ENCODE peak calls at places on chromosomes 2 and 18, in six cellular contexts. H is upper lobe of left lung, R is HCT116, L is HepG2, K is GM12878, V is K562. X is an unnamed sample.

GRCh38 chr2:160301420-160301819 is 101.3 kb upstream of the ITGB6 start:
- ATAC-seq in K (no peak), L (no peak), H (no peak), R (no peak), V (no peak), X (no peak)

GRCh38 chr2:204913854-204914464 is 368.7 kb downstream of the PARD3B start:
- ATAC-seq in L (no peak), K (peak), R (no peak), H (no peak), V (peak), X (no peak)

GRCh38 chr2:113780472-113780871 is 24.0 kb upstream of the SLC35F5 start:
- ATAC-seq in R (no peak), L (no peak), H (no peak), K (no peak), V (no peak), X (no peak)

GRCh38 chr2:70425682-70426301 is 123.9 kb upstream of the FAM136A start:
- ATAC-seq in L (peak), V (no peak), R (no peak), H (peak), K (no peak), X (no peak)

GRCh38 chr2:174586896-174587295 is 10.7 kb downstream of the WIPF1 start:
- ATAC-seq in L (no peak), R (no peak), K (no peak), H (no peak), V (no peak), X (no peak)

GRCh38 chr2:239337877-239338484 is 62.8 kb downstream of the HDAC4 start:
- ATAC-seq in L (no peak), H (no peak), V (no peak), K (no peak), R (no peak), X (no peak)

GRCh38 chr2:158575051-158575635 is 118.4 kb downstream of the PKP4 start:
- ATAC-seq in K (no peak), H (no peak), V (no peak), R (no peak), L (no peak), X (no peak)

GRCh38 chr2:188889187-188889586 is 85.0 kb upstream of the COL3A1 start:
- ATAC-seq in H (no peak), V (no peak), R (no peak), L (no peak), K (no peak), X (no peak)

GRCh38 chr2:43005211-43005974 is 213.0 kb upstream of the HAAO start:
- ATAC-seq in K (no peak), R (no peak), H (no peak), L (peak), V (no peak), X (no peak)

GRCh38 chr2:220302756-220303155 is 675.3 kb downstream of the SLC4A3 start:
- ATAC-seq in V (no peak), R (no peak), L (no peak), K (no peak), H (no peak), X (no peak)

GRCh38 chr2:149731112-149731511 is 143.5 kb upstream of the MMADHC start:
- ATAC-seq in V (no peak), R (no peak), L (no peak), H (peak), K (no peak), X (no peak)

GRCh38 chr2:191249131-191249813 is 4.1 kb downstream of the MYO1B start:
- ATAC-seq in L (no peak), K (no peak), V (no peak), R (no peak), H (no peak), X (no peak)

GRCh38 chr18:49447810-49448745 is 12.4 kb downstream of the DYM start:
- ATAC-seq in V (peak), L (peak), H (peak), R (peak), K (peak), X (no peak)

GRCh38 chr18:75127143-75128021 is 81.6 kb downstream of the PTGR3 start:
- ATAC-seq in K (no peak), H (no peak), V (no peak), R (peak), L (peak), X (no peak)

GRCh38 chr2:8135051-8135675 is 546.7 kb upstream of the ID2 start:
- ATAC-seq in L (no peak), V (no peak), H (no peak), K (no peak), R (no peak), X (no peak)

GRCh38 chr2:74100254-74101216 is 47.2 kb downstream of the BOLA3 start:
- ATAC-seq in V (no peak), L (peak), R (no peak), K (no peak), H (peak), X (no peak)

GRCh38 chr2:168470188-168470879 is 14.3 kb downstream of the CERS6 start:
- ATAC-seq in R (no peak), V (peak), H (peak), K (peak), L (no peak), X (no peak)

GRCh38 chr2:201572822-201573493 is 70.3 kb downstream of the TMEM237 start:
- ATAC-seq in V (no peak), K (peak), R (no peak), H (no peak), L (no peak), X (no peak)

GRCh38 chr2:229868794-229869193 is 53.0 kb downstream of the TRIP12 start:
- ATAC-seq in L (no peak), V (no peak), K (no peak), R (no peak), H (no peak), X (no peak)

GRCh38 chr2:240622631-240623235 is 2.5 kb upstream of the GPR35 start:
- ATAC-seq in V (no peak), R (no peak), K (no peak), H (no peak), L (no peak), X (no peak)

GRCh38 chr18:58502628-58503027 is 126.3 kb downstream of the ALPK2 start:
- ATAC-seq in L (no peak), V (no peak), R (no peak), K (no peak), H (no peak), X (no peak)

GRCh38 chr2:60938301-60938700 is 56.9 kb downstream of the REL start:
- ATAC-seq in R (no peak), V (no peak), H (no peak), K (no peak), L (no peak), X (no peak)

GRCh38 chr2:156005531-156005930 is 327.0 kb downstream of the NR4A2 start:
- ATAC-seq in L (peak), V (no peak), K (no peak), R (peak), H (peak), X (no peak)

GRCh38 chr2:165725421-165725820 is 68.6 kb downstream of the GALNT3 start:
- ATAC-seq in K (no peak), L (no peak), V (no peak), R (no peak), H (no peak), X (no peak)

GRCh38 chr18:77137851-77138250 is 5.3 kb upstream of the MBP start:
- ATAC-seq in H (no peak), L (no peak), R (no peak), K (no peak), V (no peak), X (no peak)

GRCh38 chr18:75264195-75264594 is 53.6 kb downstream of the TSHZ1 start:
- ATAC-seq in V (no peak), H (no peak), R (no peak), K (no peak), L (no peak), X (no peak)

GRCh38 chr2:190080527-190081049 is 18.1 kb upstream of the MSTN start:
- ATAC-seq in K (no peak), R (no peak), H (no peak), L (no peak), V (no peak), X (no peak)

GRCh38 chr2:36356199-36356989 is 816 bp downstream of the CRIM1 start:
- ATAC-seq in H (peak), L (peak), R (peak), V (no peak), K (peak), X (peak)

GRCh38 chr2:143885461-143885860 is 634.5 kb downstream of the ZEB2 start:
- ATAC-seq in R (no peak), K (no peak), V (no peak), H (no peak), L (no peak), X (no peak)

GRCh38 chr18:41955688-41956087 is 654 bp downstream of the PIK3C3 start:
- ATAC-seq in H (no peak), K (peak), R (peak), V (peak), L (peak), X (no peak)

GRCh38 chr2:42297322-42297936 is 63.6 kb downstream of the COX7A2L start:
- ATAC-seq in H (no peak), R (no peak), V (no peak), L (peak), K (no peak), X (no peak)

GRCh38 chr18:25222648-25223047 is 129.3 kb downstream of the ZNF521 start:
- ATAC-seq in R (no peak), V (no peak), K (no peak), H (no peak), L (no peak), X (no peak)

GRCh38 chr2:100272848-100273329 is 49.4 kb downstream of the LONRF2 start:
- ATAC-seq in H (peak), L (no peak), V (no peak), R (no peak), K (no peak), X (peak)

GRCh38 chr2:12050381-12050780 is 303.9 kb downstream of the LPIN1 start:
- ATAC-seq in V (peak), R (no peak), K (no peak), L (peak), H (peak), X (no peak)

GRCh38 chr2:28437142-28437835 is 44.6 kb downstream of the FOSL2 start:
- ATAC-seq in L (peak), K (no peak), H (peak), V (no peak), R (no peak), X (no peak)

GRCh38 chr2:161321944-161322343 is 13.7 kb downstream of the PSMD14 start:
- ATAC-seq in L (no peak), R (no peak), K (no peak), V (no peak), H (no peak), X (no peak)

GRCh38 chr18:31970617-31971016 is 27.7 kb upstream of the TRAPPC8 start:
- ATAC-seq in L (no peak), K (no peak), H (no peak), R (no peak), V (no peak), X (no peak)

GRCh38 chr2:166961933-166962332 is 73.7 kb downstream of the XIRP2 start:
- ATAC-seq in H (no peak), K (no peak), L (no peak), R (no peak), V (no peak), X (no peak)

GRCh38 chr2:80335411-80335810 is 30.9 kb upstream of the LRRTM1 start:
- ATAC-seq in K (no peak), V (no peak), R (no peak), H (no peak), L (no peak), X (no peak)

GRCh38 chr2:71932780-71933466 is 214.7 kb downstream of the CYP26B1 start:
- ATAC-seq in H (no peak), K (no peak), R (no peak), V (no peak), L (no peak), X (no peak)
- TF ChIP-seq POLR2A in H (no peak), K (no peak), R (no peak), V (no peak), L (no peak), X (no peak)

GRCh38 chr18:12276736-12277554 is 22.8 kb downstream of the CIDEA start:
- ATAC-seq in K (no peak), H (no peak), R (no peak), L (no peak), V (no peak), X (no peak)
- TF ChIP-seq POLR2AphosphoS5 in K (no peak), H (no peak), R (no peak), L (no peak), V (no peak), X (no peak)

GRCh38 chr2:145905371-145905770 is 1385.5 kb upstream of the ZEB2 start:
- ATAC-seq in H (no peak), R (no peak), K (no peak), L (no peak), V (no peak), X (no peak)
- TF ChIP-seq POLR2A in H (no peak), R (no peak), K (no peak), L (no peak), V (no peak), X (no peak)

GRCh38 chr2:123695449-123695848 is 329.6 kb upstream of the CNTNAP5 start:
- ATAC-seq in H (no peak), K (no peak), V (no peak), L (no peak), R (no peak), X (no peak)

GRCh38 chr2:123696799-123697410 is 328.2 kb upstream of the CNTNAP5 start:
- ATAC-seq in V (no peak), K (no peak), R (no peak), L (no peak), H (no peak), X (no peak)
- TF ChIP-seq POLR2AphosphoS5 in V (no peak), K (no peak), R (no peak), L (no peak), H (no peak), X (no peak)

GRCh38 chr2:232571026-232571474 is 20.6 kb downstream of the EIF4E2 start:
- ATAC-seq in H (no peak), V (no peak), R (no peak), L (no peak), K (no peak), X (no peak)
- TF ChIP-seq POLR2A in H (no peak), V (no peak), R (no peak), L (no peak), K (no peak), X (no peak)

GRCh38 chr18:45775241-45775676 is 50.2 kb upstream of the SIGLEC15 start:
- ATAC-seq in R (peak), H (peak), K (peak), V (peak), L (no peak), X (peak)
- TF ChIP-seq POLR2AphosphoS5 in R (peak), H (peak), K (peak), V (no peak), L (no peak), X (peak)

GRCh38 chr18:22346968-22347611 is 70.6 kb downstream of the CTAGE1 start:
- ATAC-seq in L (peak), H (peak), V (peak), K (no peak), R (peak), X (peak)
- TF ChIP-seq POLR2A in L (no peak), H (no peak), V (no peak), K (no peak), R (no peak), X (no peak)